ENCODE peak calls at places on chromosomes 13 and 19, in eight cellular contexts. One of them, this sample, is unnamed.

GRCh38 chr19:7953060-7953459 is 9.6 kb upstream of the TIMM44 start:
- DNase-seq in suprapubic skin: no peak
- DNase-seq in keratinocyte: no peak
- DNase-seq in HepG2: no peak
- DNase-seq in AG04450: no peak
- DNase-seq in pancreas: no peak
- DNase-seq in endothelial cell of umbilical vein: peak; percentile 27
- DNase-seq in mesendoderm: peak; percentile 31
- DNase-seq in this sample: no peak

GRCh38 chr13:111123221-111123620 is 8.1 kb downstream of the ARHGEF7 start:
- DNase-seq in keratinocyte: no peak
- DNase-seq in endothelial cell of umbilical vein: no peak
- DNase-seq in suprapubic skin: no peak
- DNase-seq in mesendoderm: no peak
- DNase-seq in pancreas: no peak
- DNase-seq in HepG2: no peak
- DNase-seq in AG04450: no peak
- DNase-seq in this sample: no peak

GRCh38 chr19:11041966-11042627 is 47.2 kb upstream of the LDLR start:
- DNase-seq in suprapubic skin: no peak
- DNase-seq in mesendoderm: no peak
- DNase-seq in HepG2: no peak
- DNase-seq in keratinocyte: no peak
- DNase-seq in pancreas: peak; percentile 77
- DNase-seq in AG04450: no peak
- DNase-seq in endothelial cell of umbilical vein: no peak
- DNase-seq in this sample: no peak

GRCh38 chr13:79870766-79871165 is 389.8 kb downstream of the NDFIP2 start:
- DNase-seq in suprapubic skin: no peak
- DNase-seq in endothelial cell of umbilical vein: peak; percentile 10
- DNase-seq in mesendoderm: no peak
- DNase-seq in HepG2: no peak
- DNase-seq in AG04450: no peak
- DNase-seq in pancreas: no peak
- DNase-seq in keratinocyte: peak; percentile 15
- DNase-seq in this sample: no peak

GRCh38 chr13:74187564-74187963 is 53.4 kb upstream of the KLF12 start:
- DNase-seq in suprapubic skin: no peak
- DNase-seq in AG04450: no peak
- DNase-seq in mesendoderm: peak; percentile 28
- DNase-seq in keratinocyte: peak; percentile 25
- DNase-seq in endothelial cell of umbilical vein: peak; percentile 30
- DNase-seq in HepG2: peak; percentile 57
- DNase-seq in pancreas: no peak
- DNase-seq in this sample: no peak

GRCh38 chr13:50589651-50590054 is 253.8 kb downstream of the DLEU7 start:
- DNase-seq in AG04450: peak; percentile 42
- DNase-seq in HepG2: no peak
- DNase-seq in suprapubic skin: no peak
- DNase-seq in pancreas: no peak
- DNase-seq in endothelial cell of umbilical vein: no peak
- DNase-seq in mesendoderm: no peak
- DNase-seq in keratinocyte: peak; percentile 1
- DNase-seq in this sample: no peak

GRCh38 chr19:4379383-4380253 is 20.7 kb downstream of the SH3GL1 start:
- DNase-seq in pancreas: peak; percentile 87
- DNase-seq in endothelial cell of umbilical vein: peak; percentile 38
- DNase-seq in AG04450: no peak
- DNase-seq in mesendoderm: no peak
- DNase-seq in HepG2: no peak
- DNase-seq in keratinocyte: peak; percentile 92
- DNase-seq in suprapubic skin: peak; percentile 74
- DNase-seq in this sample: no peak

GRCh38 chr13:93290503-93290902 is 63.9 kb downstream of the GPC6 start:
- DNase-seq in HepG2: no peak
- DNase-seq in pancreas: no peak
- DNase-seq in AG04450: no peak
- DNase-seq in endothelial cell of umbilical vein: no peak
- DNase-seq in keratinocyte: no peak
- DNase-seq in suprapubic skin: no peak
- DNase-seq in mesendoderm: no peak
- DNase-seq in this sample: no peak

GRCh38 chr13:111912991-111913781 is 153.8 kb upstream of the SOX1 start:
- DNase-seq in AG04450: no peak
- DNase-seq in endothelial cell of umbilical vein: no peak
- DNase-seq in suprapubic skin: peak; percentile 33
- DNase-seq in mesendoderm: no peak
- DNase-seq in HepG2: no peak
- DNase-seq in keratinocyte: no peak
- DNase-seq in pancreas: no peak
- DNase-seq in this sample: no peak

GRCh38 chr13:36764957-36765356 is 54.1 kb upstream of the RFXAP start:
- DNase-seq in endothelial cell of umbilical vein: no peak
- DNase-seq in AG04450: no peak
- DNase-seq in keratinocyte: no peak
- DNase-seq in mesendoderm: peak; percentile 86
- DNase-seq in suprapubic skin: no peak
- DNase-seq in HepG2: no peak
- DNase-seq in pancreas: no peak
- DNase-seq in this sample: no peak

GRCh38 chr13:25977671-25978070 is 74.1 kb downstream of the SHISA2 start:
- DNase-seq in mesendoderm: peak; percentile 68
- DNase-seq in keratinocyte: no peak
- DNase-seq in HepG2: no peak
- DNase-seq in pancreas: no peak
- DNase-seq in suprapubic skin: no peak
- DNase-seq in endothelial cell of umbilical vein: peak; percentile 15
- DNase-seq in AG04450: no peak
- DNase-seq in this sample: no peak

GRCh38 chr13:34555988-34556387 is 386.1 kb upstream of the NBEA start:
- DNase-seq in keratinocyte: no peak
- DNase-seq in pancreas: no peak
- DNase-seq in suprapubic skin: no peak
- DNase-seq in AG04450: no peak
- DNase-seq in HepG2: no peak
- DNase-seq in endothelial cell of umbilical vein: no peak
- DNase-seq in mesendoderm: peak; percentile 3
- DNase-seq in this sample: no peak

GRCh38 chr13:91172160-91172559 is 175.3 kb upstream of the MIR17HG start:
- DNase-seq in AG04450: no peak
- DNase-seq in pancreas: no peak
- DNase-seq in keratinocyte: no peak
- DNase-seq in endothelial cell of umbilical vein: no peak
- DNase-seq in mesendoderm: no peak
- DNase-seq in HepG2: no peak
- DNase-seq in suprapubic skin: no peak
- DNase-seq in this sample: no peak

GRCh38 chr19:38445362-38445761 is 11.9 kb downstream of the RYR1 start:
- DNase-seq in mesendoderm: no peak
- DNase-seq in AG04450: no peak
- DNase-seq in HepG2: no peak
- DNase-seq in pancreas: no peak
- DNase-seq in keratinocyte: no peak
- DNase-seq in suprapubic skin: no peak
- DNase-seq in endothelial cell of umbilical vein: no peak
- DNase-seq in this sample: no peak

GRCh38 chr19:51380379-51380778 is 7.4 kb downstream of the LIM2 start:
- DNase-seq in endothelial cell of umbilical vein: no peak
- DNase-seq in suprapubic skin: no peak
- DNase-seq in AG04450: no peak
- DNase-seq in mesendoderm: no peak
- DNase-seq in keratinocyte: no peak
- DNase-seq in pancreas: no peak
- DNase-seq in HepG2: no peak
- DNase-seq in this sample: no peak

GRCh38 chr19:8308891-8309291 is 733 bp upstream of the CD320 start:
- DNase-seq in HepG2: no peak
- DNase-seq in pancreas: peak; percentile 11
- DNase-seq in suprapubic skin: peak; percentile 51
- DNase-seq in AG04450: no peak
- DNase-seq in keratinocyte: no peak
- DNase-seq in endothelial cell of umbilical vein: no peak
- DNase-seq in mesendoderm: no peak
- DNase-seq in this sample: no peak

GRCh38 chr13:35697281-35697680 is 220.8 kb upstream of the MAB21L1 start:
- DNase-seq in suprapubic skin: peak; percentile 42
- DNase-seq in endothelial cell of umbilical vein: no peak
- DNase-seq in pancreas: no peak
- DNase-seq in keratinocyte: no peak
- DNase-seq in HepG2: no peak
- DNase-seq in AG04450: no peak
- DNase-seq in mesendoderm: peak; percentile 68
- DNase-seq in this sample: no peak

GRCh38 chr13:51960766-51961165 is 50.5 kb downstream of the ATP7B start:
- DNase-seq in AG04450: no peak
- DNase-seq in pancreas: no peak
- DNase-seq in HepG2: no peak
- DNase-seq in mesendoderm: no peak
- DNase-seq in keratinocyte: no peak
- DNase-seq in suprapubic skin: no peak
- DNase-seq in endothelial cell of umbilical vein: no peak
- DNase-seq in this sample: no peak

GRCh38 chr19:11797491-11797890 is 832 bp upstream of the ZNF491 start:
- DNase-seq in pancreas: peak; percentile 93
- DNase-seq in keratinocyte: peak; percentile 66
- DNase-seq in suprapubic skin: peak; percentile 88
- DNase-seq in AG04450: peak; percentile 77
- DNase-seq in endothelial cell of umbilical vein: peak; percentile 66
- DNase-seq in mesendoderm: peak; percentile 78
- DNase-seq in HepG2: peak; percentile 90
- DNase-seq in this sample: peak; percentile 91

GRCh38 chr19:46967578-46968018 is 52.0 kb upstream of the NPAS1 start:
- DNase-seq in keratinocyte: no peak
- DNase-seq in pancreas: no peak
- DNase-seq in mesendoderm: no peak
- DNase-seq in HepG2: no peak
- DNase-seq in AG04450: no peak
- DNase-seq in endothelial cell of umbilical vein: no peak
- DNase-seq in suprapubic skin: peak; percentile 75
- DNase-seq in this sample: peak; percentile 79

GRCh38 chr19:55597493-55597892 is 1.8 kb downstream of the FIZ1 start:
- DNase-seq in mesendoderm: no peak
- DNase-seq in endothelial cell of umbilical vein: no peak
- DNase-seq in pancreas: no peak
- DNase-seq in HepG2: no peak
- DNase-seq in suprapubic skin: no peak
- DNase-seq in keratinocyte: no peak
- DNase-seq in AG04450: no peak
- DNase-seq in this sample: no peak

GRCh38 chr19:30093966-30094770 is 152.1 kb downstream of the URI1 start:
- DNase-seq in suprapubic skin: no peak
- DNase-seq in pancreas: no peak
- DNase-seq in AG04450: no peak
- DNase-seq in HepG2: no peak
- DNase-seq in mesendoderm: no peak
- DNase-seq in keratinocyte: no peak
- DNase-seq in endothelial cell of umbilical vein: no peak
- DNase-seq in this sample: no peak
- H3K27me3 ChIP-seq in suprapubic skin: peaks cover 6% of the 10 kb centered on the region
- H3K27me3 ChIP-seq in pancreas: no peaks in the 10 kb centered on the region
- H3K27me3 ChIP-seq in AG04450: no peaks in the 10 kb centered on the region
- H3K27me3 ChIP-seq in HepG2: peaks cover 8% of the 10 kb centered on the region
- H3K27me3 ChIP-seq in mesendoderm: no peaks in the 10 kb centered on the region
- H3K27me3 ChIP-seq in keratinocyte: no peaks in the 10 kb centered on the region
- H3K27me3 ChIP-seq in endothelial cell of umbilical vein: no peaks in the 10 kb centered on the region
- H3K27me3 ChIP-seq in this sample: no peaks in the 10 kb centered on the region

GRCh38 chr19:18603958-18604819 is 2.4 kb downstream of the CRLF1 start:
- DNase-seq in AG04450: no peak
- DNase-seq in endothelial cell of umbilical vein: no peak
- DNase-seq in mesendoderm: no peak
- DNase-seq in suprapubic skin: no peak
- DNase-seq in pancreas: no peak
- DNase-seq in keratinocyte: no peak
- DNase-seq in HepG2: no peak
- DNase-seq in this sample: no peak
- H3K27me3 ChIP-seq in AG04450: peaks cover 55% of the 10 kb centered on the region
- H3K27me3 ChIP-seq in endothelial cell of umbilical vein: peaks cover 47% of the 10 kb centered on the region
- H3K27me3 ChIP-seq in mesendoderm: peaks cover 25% of the 10 kb centered on the region
- H3K27me3 ChIP-seq in suprapubic skin: peaks cover 62% of the 10 kb centered on the region
- H3K27me3 ChIP-seq in pancreas: peaks cover 10% of the 10 kb centered on the region
- H3K27me3 ChIP-seq in keratinocyte: peaks cover 38% of the 10 kb centered on the region
- H3K27me3 ChIP-seq in HepG2: no peaks in the 10 kb centered on the region
- H3K27me3 ChIP-seq in this sample: no peaks in the 10 kb centered on the region

GRCh38 chr19:1312732-1313694 is 27.3 kb downstream of the EFNA2 start:
- DNase-seq in suprapubic skin: no peak
- DNase-seq in keratinocyte: no peak
- DNase-seq in mesendoderm: peak; percentile 73
- DNase-seq in pancreas: no peak
- DNase-seq in endothelial cell of umbilical vein: peak; percentile 41
- DNase-seq in AG04450: peak; percentile 16
- DNase-seq in HepG2: no peak
- DNase-seq in this sample: no peak
- H3K27me3 ChIP-seq in suprapubic skin: peaks cover 77% of the 10 kb centered on the region
- H3K27me3 ChIP-seq in keratinocyte: peaks cover 21% of the 10 kb centered on the region
- H3K27me3 ChIP-seq in mesendoderm: no peaks in the 10 kb centered on the region
- H3K27me3 ChIP-seq in pancreas: peaks cover 6% of the 10 kb centered on the region
- H3K27me3 ChIP-seq in endothelial cell of umbilical vein: peaks cover 14% of the 10 kb centered on the region
- H3K27me3 ChIP-seq in AG04450: peaks cover 30% of the 10 kb centered on the region
- H3K27me3 ChIP-seq in HepG2: peaks cover 45% of the 10 kb centered on the region
- H3K27me3 ChIP-seq in this sample: no peaks in the 10 kb centered on the region

GRCh38 chr13:39134574-39134973 is 96.3 kb downstream of the NHLRC3 start:
- DNase-seq in HepG2: no peak
- DNase-seq in AG04450: no peak
- DNase-seq in mesendoderm: no peak
- DNase-seq in keratinocyte: no peak
- DNase-seq in pancreas: no peak
- DNase-seq in endothelial cell of umbilical vein: no peak
- DNase-seq in suprapubic skin: no peak
- DNase-seq in this sample: no peak

GRCh38 chr13:39132286-39132685 is 94.0 kb downstream of the NHLRC3 start:
- DNase-seq in mesendoderm: no peak
- DNase-seq in pancreas: no peak
- DNase-seq in AG04450: no peak
- DNase-seq in HepG2: no peak
- DNase-seq in keratinocyte: no peak
- DNase-seq in suprapubic skin: no peak
- DNase-seq in endothelial cell of umbilical vein: no peak
- DNase-seq in this sample: no peak

GRCh38 chr13:39130298-39130697 is 92.0 kb downstream of the NHLRC3 start:
- DNase-seq in keratinocyte: no peak
- DNase-seq in HepG2: no peak
- DNase-seq in endothelial cell of umbilical vein: no peak
- DNase-seq in pancreas: no peak
- DNase-seq in AG04450: no peak
- DNase-seq in mesendoderm: no peak
- DNase-seq in suprapubic skin: no peak
- DNase-seq in this sample: no peak

GRCh38 chr13:39133781-39134180 is 95.5 kb downstream of the NHLRC3 start:
- DNase-seq in mesendoderm: no peak
- DNase-seq in AG04450: no peak
- DNase-seq in keratinocyte: no peak
- DNase-seq in HepG2: no peak
- DNase-seq in suprapubic skin: no peak
- DNase-seq in endothelial cell of umbilical vein: no peak
- DNase-seq in pancreas: no peak
- DNase-seq in this sample: no peak

DNA sequence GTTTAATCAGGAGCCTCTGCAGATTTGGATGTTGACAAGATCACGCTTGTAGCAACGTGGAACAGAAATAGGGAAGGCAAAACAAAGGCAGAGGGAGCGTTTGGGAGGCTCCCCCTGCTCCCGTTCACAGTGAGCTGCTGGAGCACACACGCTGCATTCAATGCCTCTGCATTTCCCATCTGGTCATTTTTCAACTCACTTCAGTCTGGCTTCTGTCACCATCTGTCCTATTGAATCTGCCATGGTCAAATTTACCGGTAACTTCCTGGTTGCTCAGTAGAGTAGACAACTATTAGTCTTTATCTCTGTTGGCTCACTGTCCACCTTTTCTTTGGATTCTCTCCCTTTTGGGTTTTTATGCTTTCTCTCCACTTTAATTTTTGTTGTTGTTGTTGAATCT is 91.0 kb downstream of the NHLRC3 start:
- DNase-seq in mesendoderm: no peak
- DNase-seq in endothelial cell of umbilical vein: no peak
- DNase-seq in suprapubic skin: no peak
- DNase-seq in keratinocyte: no peak
- DNase-seq in AG04450: no peak
- DNase-seq in pancreas: no peak
- DNase-seq in HepG2: no peak
- DNase-seq in this sample: no peak
- H3K27me3 ChIP-seq in mesendoderm: no peaks in the 10 kb centered on the region
- H3K27me3 ChIP-seq in endothelial cell of umbilical vein: peaks cover 12% of the 10 kb centered on the region
- H3K27me3 ChIP-seq in suprapubic skin: no peaks in the 10 kb centered on the region
- H3K27me3 ChIP-seq in keratinocyte: peaks cover 5% of the 10 kb centered on the region
- H3K27me3 ChIP-seq in AG04450: no peaks in the 10 kb centered on the region
- H3K27me3 ChIP-seq in pancreas: no peaks in the 10 kb centered on the region
- H3K27me3 ChIP-seq in HepG2: no peaks in the 10 kb centered on the region
- H3K27me3 ChIP-seq in this sample: no peaks in the 10 kb centered on the region